ENCODE peak calls at places on chromosome 4, in five cellular contexts. One of them, this sample, is unnamed.
A peak's percentile ranks its signal among the peaks of the same experiment; 100 is the strongest.

GRCh38 chr4:39324897-39325613 is 41.1 kb downstream of the RFC1 start:
- DNase-seq in BJ: no peak
- DNase-seq in astrocyte: no peak
- DNase-seq in heart right ventricle: no peak
- DNase-seq in endodermal cell: no peak
- DNase-seq in this sample: no peak

GRCh38 chr4:176001171-176002006 is 64.3 kb upstream of the WDR17 start:
- DNase-seq in BJ: no peak
- DNase-seq in heart right ventricle: peak; percentile 16
- DNase-seq in astrocyte: peak; percentile 38
- DNase-seq in endodermal cell: peak; percentile 94
- DNase-seq in this sample: peak; percentile 51

GRCh38 chr4:183369073-183369472 is 46.8 kb upstream of the CLDN24 start:
- DNase-seq in astrocyte: no peak
- DNase-seq in heart right ventricle: no peak
- DNase-seq in endodermal cell: no peak
- DNase-seq in BJ: no peak
- DNase-seq in this sample: no peak

GRCh38 chr4:141329174-141329569 is 108.5 kb downstream of the ZNF330 start:
- DNase-seq in endodermal cell: no peak
- DNase-seq in heart right ventricle: no peak
- DNase-seq in BJ: peak; percentile 94
- DNase-seq in astrocyte: peak; percentile 37
- DNase-seq in this sample: no peak

GRCh38 chr4:3836802-3837601 is 70.8 kb downstream of the ADRA2C start:
- DNase-seq in endodermal cell: peak; percentile 95
- DNase-seq in astrocyte: no peak
- DNase-seq in heart right ventricle: no peak
- DNase-seq in BJ: no peak
- DNase-seq in this sample: peak; percentile 15

GRCh38 chr4:175421506-175421905 is 390.6 kb downstream of the GPM6A start:
- DNase-seq in endodermal cell: no peak
- DNase-seq in BJ: no peak
- DNase-seq in astrocyte: peak; percentile 61
- DNase-seq in heart right ventricle: no peak
- DNase-seq in this sample: peak; percentile 35

GRCh38 chr4:120977435-120977997 is 55.0 kb upstream of the PRDM5 start:
- DNase-seq in BJ: peak; percentile 7
- DNase-seq in heart right ventricle: no peak
- DNase-seq in astrocyte: peak; percentile 42
- DNase-seq in endodermal cell: peak; percentile 57
- DNase-seq in this sample: peak; percentile 10

GRCh38 chr4:168737441-168738176 is 240.8 kb downstream of the PALLD start:
- DNase-seq in heart right ventricle: no peak
- DNase-seq in endodermal cell: no peak
- DNase-seq in BJ: peak; percentile 59
- DNase-seq in astrocyte: peak; percentile 94
- DNase-seq in this sample: no peak

GRCh38 chr4:129358571-129358970 is 262.6 kb downstream of the C4orf33 start:
- DNase-seq in endodermal cell: no peak
- DNase-seq in astrocyte: peak; percentile 75
- DNase-seq in BJ: peak; percentile 9
- DNase-seq in heart right ventricle: no peak
- DNase-seq in this sample: no peak

GRCh38 chr4:71009796-71010588 is 16.5 kb downstream of the DCK start:
- DNase-seq in astrocyte: peak; percentile 25
- DNase-seq in BJ: no peak
- DNase-seq in endodermal cell: no peak
- DNase-seq in heart right ventricle: no peak
- DNase-seq in this sample: no peak

GRCh38 chr4:26826721-26827120 is 33.9 kb upstream of the STIM2 start:
- DNase-seq in heart right ventricle: no peak
- DNase-seq in BJ: no peak
- DNase-seq in astrocyte: no peak
- DNase-seq in endodermal cell: no peak
- DNase-seq in this sample: peak; percentile 3

GRCh38 chr4:126627255-126627654 is 1005.5 kb upstream of the INTU start:
- DNase-seq in astrocyte: no peak
- DNase-seq in BJ: no peak
- DNase-seq in endodermal cell: peak; percentile 62
- DNase-seq in heart right ventricle: no peak
- DNase-seq in this sample: no peak

GRCh38 chr4:40038972-40039371 is 17.7 kb upstream of the N4BP2 start:
- DNase-seq in BJ: no peak
- DNase-seq in heart right ventricle: no peak
- DNase-seq in astrocyte: peak; percentile 71
- DNase-seq in endodermal cell: no peak
- DNase-seq in this sample: no peak

GRCh38 chr4:173507471-173508385 is 22.3 kb downstream of the HAND2 start:
- DNase-seq in endodermal cell: peak; percentile 77
- DNase-seq in heart right ventricle: no peak
- DNase-seq in BJ: no peak
- DNase-seq in astrocyte: no peak
- DNase-seq in this sample: no peak

GRCh38 chr4:173171987-173172386 is 3.4 kb downstream of the GALNT7 start:
- DNase-seq in BJ: no peak
- DNase-seq in endodermal cell: no peak
- DNase-seq in heart right ventricle: no peak
- DNase-seq in astrocyte: no peak
- DNase-seq in this sample: no peak

GRCh38 chr4:114015444-114015899 is 36.0 kb upstream of the ARSJ start:
- DNase-seq in astrocyte: peak; percentile 100
- DNase-seq in endodermal cell: no peak
- DNase-seq in BJ: peak; percentile 96
- DNase-seq in heart right ventricle: no peak
- DNase-seq in this sample: no peak

GRCh38 chr4:27090406-27090805 is 229.8 kb downstream of the STIM2 start:
- DNase-seq in BJ: no peak
- DNase-seq in heart right ventricle: no peak
- DNase-seq in astrocyte: no peak
- DNase-seq in endodermal cell: peak; percentile 58
- DNase-seq in this sample: no peak

GRCh38 chr4:112279025-112279881 is 6.5 kb downstream of the TIFA start:
- DNase-seq in BJ: no peak
- DNase-seq in endodermal cell: no peak
- DNase-seq in astrocyte: no peak
- DNase-seq in heart right ventricle: no peak
- DNase-seq in this sample: no peak

GRCh38 chr4:52877006-52877405 is 14.9 kb downstream of the RASL11B start:
- DNase-seq in astrocyte: no peak
- DNase-seq in BJ: no peak
- DNase-seq in endodermal cell: peak; percentile 51
- DNase-seq in heart right ventricle: peak; percentile 35
- DNase-seq in this sample: no peak

GRCh38 chr4:138178566-138178965 is 63.6 kb downstream of the SLC7A11 start:
- DNase-seq in astrocyte: peak; percentile 62
- DNase-seq in endodermal cell: no peak
- DNase-seq in heart right ventricle: no peak
- DNase-seq in BJ: no peak
- DNase-seq in this sample: no peak

GRCh38 chr4:168386002-168386401 is 67.5 kb upstream of the DDX60 start:
- DNase-seq in BJ: no peak
- DNase-seq in astrocyte: no peak
- DNase-seq in heart right ventricle: no peak
- DNase-seq in endodermal cell: no peak
- DNase-seq in this sample: no peak

DNA sequence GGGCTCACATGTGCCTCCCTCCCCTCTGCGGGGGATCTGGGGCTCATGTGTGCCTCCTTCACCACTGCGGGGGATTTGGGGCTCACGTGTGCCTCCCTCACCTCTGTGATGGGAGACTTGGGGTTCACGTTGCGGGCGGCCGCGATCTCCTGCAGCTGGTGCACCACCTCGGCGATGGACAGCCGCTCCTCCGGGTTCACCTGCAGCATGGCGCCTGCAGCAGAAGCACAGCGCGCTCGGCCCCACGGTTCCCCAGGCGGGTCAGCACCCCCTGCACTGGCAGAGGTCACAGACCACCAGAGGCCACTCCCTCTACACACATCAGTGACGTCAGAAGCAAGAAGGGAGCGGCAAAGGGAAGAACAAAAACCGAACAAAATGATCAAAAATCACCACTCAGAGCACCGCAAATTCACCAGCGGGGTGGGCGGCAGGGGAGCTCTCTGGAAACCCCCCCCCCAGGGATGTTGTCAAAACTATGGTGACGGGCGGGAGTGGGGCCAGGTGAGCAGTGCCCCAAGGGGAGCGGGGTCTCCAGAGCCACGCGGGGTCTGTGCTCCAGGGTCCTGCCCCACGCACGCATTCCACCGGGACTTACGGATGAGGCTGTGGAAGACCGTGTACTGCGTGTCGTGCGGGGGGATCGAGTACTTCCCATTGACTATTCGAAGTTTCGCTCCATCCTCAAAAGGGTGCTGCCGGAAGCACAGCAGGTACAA is 38.7 kb downstream of the GAK start:
- DNase-seq in BJ: no peak
- DNase-seq in astrocyte: no peak
- DNase-seq in endodermal cell: no peak
- DNase-seq in heart right ventricle: no peak
- DNase-seq in this sample: no peak
- TF ChIP-seq CTCF in BJ: no peak
- TF ChIP-seq CTCF in astrocyte: no peak
- TF ChIP-seq CTCF in endodermal cell: no peak
- TF ChIP-seq CTCF in heart right ventricle: no peak
- TF ChIP-seq CTCF in this sample: no peak

GRCh38 chr4:17647927-17648326 is 33.5 kb downstream of the MED28 start:
- DNase-seq in BJ: no peak
- DNase-seq in astrocyte: no peak
- DNase-seq in endodermal cell: no peak
- DNase-seq in heart right ventricle: no peak
- DNase-seq in this sample: no peak
- TF ChIP-seq CTCF in BJ: no peak
- TF ChIP-seq CTCF in astrocyte: no peak
- TF ChIP-seq CTCF in endodermal cell: peak; percentile 54
- TF ChIP-seq CTCF in heart right ventricle: no peak
- TF ChIP-seq CTCF in this sample: no peak

DNA sequence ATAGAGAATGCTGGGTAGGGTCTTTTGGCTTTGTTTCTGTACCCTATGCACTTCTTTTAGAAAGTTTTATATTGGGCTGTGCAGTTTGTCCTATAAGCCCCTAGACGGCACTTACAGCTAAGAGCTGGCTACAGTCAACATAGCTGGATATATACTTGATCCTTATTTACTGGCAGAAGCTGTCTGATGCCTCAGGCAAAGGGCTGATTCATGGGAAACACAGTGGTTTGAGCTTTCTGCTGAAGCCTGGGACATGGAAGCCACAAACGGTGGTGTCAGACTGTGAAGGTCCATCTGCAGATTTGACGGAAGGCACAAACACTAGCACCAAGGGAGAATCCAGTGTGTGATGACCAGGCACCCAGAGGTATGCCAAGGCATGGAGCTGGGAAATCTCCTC is 608.4 kb downstream of the ANKRD50 start:
- DNase-seq in astrocyte: no peak
- DNase-seq in BJ: no peak
- DNase-seq in endodermal cell: no peak
- DNase-seq in heart right ventricle: no peak
- DNase-seq in this sample: no peak
- TF ChIP-seq CTCF in astrocyte: no peak
- TF ChIP-seq CTCF in BJ: no peak
- TF ChIP-seq CTCF in endodermal cell: no peak
- TF ChIP-seq CTCF in heart right ventricle: no peak
- TF ChIP-seq CTCF in this sample: no peak

DNA sequence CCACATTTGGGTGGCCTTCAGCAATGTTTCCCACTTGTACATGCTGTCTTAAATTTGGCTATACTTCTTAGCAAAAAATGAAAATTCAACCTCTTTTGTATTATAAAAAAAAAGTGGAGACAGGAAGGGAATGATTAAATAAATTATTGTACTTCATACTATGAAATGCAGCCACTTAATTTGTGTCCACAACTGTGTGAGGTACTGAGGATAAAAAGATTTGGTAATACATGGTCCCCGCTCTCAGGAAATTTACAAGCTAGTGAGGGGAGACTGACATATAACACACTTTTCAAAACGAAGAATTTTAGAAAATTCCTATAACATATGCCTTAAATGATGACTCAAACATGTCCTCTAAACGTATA is 105.0 kb downstream of the HNRNPD start:
- DNase-seq in heart right ventricle: no peak
- DNase-seq in endodermal cell: no peak
- DNase-seq in BJ: no peak
- DNase-seq in astrocyte: no peak
- DNase-seq in this sample: no peak
- TF ChIP-seq CTCF in heart right ventricle: peak; percentile 3
- TF ChIP-seq CTCF in endodermal cell: peak; percentile 1
- TF ChIP-seq CTCF in BJ: no peak
- TF ChIP-seq CTCF in astrocyte: no peak
- TF ChIP-seq CTCF in this sample: no peak

GRCh38 chr4:155207534-155208257 is 740 bp upstream of the NPY2R start:
- DNase-seq in heart right ventricle: no peak
- DNase-seq in endodermal cell: peak; percentile 88
- DNase-seq in BJ: no peak
- DNase-seq in astrocyte: no peak
- DNase-seq in this sample: no peak

GRCh38 chr4:155208258-155209054 is at the start of gene NPY2R:
- DNase-seq in astrocyte: no peak
- DNase-seq in BJ: no peak
- DNase-seq in endodermal cell: peak; percentile 91
- DNase-seq in heart right ventricle: peak; percentile 11
- DNase-seq in this sample: no peak
- TF ChIP-seq CTCF in astrocyte: no peak
- TF ChIP-seq CTCF in BJ: no peak
- TF ChIP-seq CTCF in endodermal cell: peak; percentile 81
- TF ChIP-seq CTCF in heart right ventricle: no peak
- TF ChIP-seq CTCF in this sample: no peak

DNA sequence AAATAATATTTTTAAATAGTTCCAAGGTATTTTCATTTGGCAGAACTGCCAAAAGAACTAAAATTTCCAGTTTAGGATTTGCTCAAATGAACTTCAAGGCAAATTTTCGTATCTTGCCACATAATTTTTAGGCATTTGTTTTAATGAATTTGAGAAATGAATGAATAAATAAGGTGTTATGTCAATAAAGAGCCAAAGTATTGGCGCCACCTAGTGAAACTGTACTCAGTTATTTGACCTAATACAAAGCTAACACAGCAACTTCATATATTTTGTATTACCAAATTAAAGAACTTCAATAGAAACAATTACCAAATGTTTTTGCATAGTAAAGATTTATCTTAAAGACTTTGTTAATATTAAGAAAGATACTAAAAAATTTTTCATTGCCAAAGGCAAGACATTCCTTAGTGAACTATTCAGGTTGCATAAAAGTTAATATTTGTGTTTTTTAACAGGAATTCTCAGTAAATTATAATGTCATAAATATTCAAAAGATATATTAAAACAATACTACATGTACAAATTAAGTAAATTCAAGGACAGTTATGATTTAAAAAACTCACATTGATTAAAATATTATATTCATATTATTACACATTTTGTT is 50.3 kb downstream of the STPG2 start:
- DNase-seq in BJ: no peak
- DNase-seq in endodermal cell: no peak
- DNase-seq in heart right ventricle: no peak
- DNase-seq in astrocyte: peak; percentile 1
- DNase-seq in this sample: peak; percentile 8
- TF ChIP-seq CTCF in BJ: peak; percentile 57
- TF ChIP-seq CTCF in endodermal cell: peak; percentile 85
- TF ChIP-seq CTCF in heart right ventricle: peak; percentile 46
- TF ChIP-seq CTCF in astrocyte: peak; percentile 38
- TF ChIP-seq CTCF in this sample: peak; percentile 42